ENCODE peak calls at places on chromosome 1, in nine cellular contexts. G is HCT116, C is OCI-LY7, X is neural progenitor cell, E is PC-3, J is hepatocyte, V is MM.1S, S is SK-N-SH, N is GM23338. W is an unnamed sample.

GRCh38 chr1:46301406-46302090 is 1.9 kb downstream of the LRRC41 start:
- DNase-seq in G (no peak), C (no peak), X (peak; percentile 31), E (peak; percentile 42), J (peak; percentile 70), V (no peak), S (peak; percentile 66), N (peak; percentile 54), W (peak; percentile 71)

GRCh38 chr1:229027622-229028182 is 243.2 kb upstream of the RAB4A start:
- DNase-seq in G (no peak), C (peak; percentile 46), X (peak; percentile 94), E (peak; percentile 20), J (peak; percentile 59), V (peak; percentile 65), S (no peak), N (peak; percentile 71), W (peak; percentile 28)

GRCh38 chr1:38183094-38183493 is 136.5 kb upstream of the POU3F1 start:
- DNase-seq in G (no peak), C (no peak), X (peak; percentile 30), E (no peak), J (no peak), V (no peak), S (no peak), N (peak; percentile 31), W (no peak)

GRCh38 chr1:41902125-41902524 is 16.6 kb downstream of the HIVEP3 start:
- DNase-seq in G (no peak), C (no peak), X (no peak), E (peak; percentile 59), J (no peak), V (no peak), S (no peak), N (peak; percentile 30), W (peak; percentile 76)

GRCh38 chr1:168760241-168760640 is 31.2 kb upstream of the DPT start:
- DNase-seq in G (no peak), C (no peak), X (no peak), E (no peak), J (no peak), V (no peak), S (no peak), N (no peak), W (no peak)

GRCh38 chr1:170765712-170766330 is 101.9 kb downstream of the PRRX1 start:
- DNase-seq in G (peak; percentile 21), C (no peak), X (peak; percentile 13), E (peak; percentile 46), J (peak; percentile 25), V (peak; percentile 27), S (no peak), N (peak; percentile 41), W (peak; percentile 70)

GRCh38 chr1:172960019-172960418 is 90.7 kb downstream of the TNFSF18 start:
- DNase-seq in G (no peak), C (no peak), X (no peak), E (no peak), J (no peak), V (no peak), S (no peak), N (no peak), W (peak; percentile 37)

GRCh38 chr1:220702733-220703704 is 12.9 kb downstream of the C1orf115 start:
- DNase-seq in G (no peak), C (no peak), X (no peak), E (no peak), J (no peak), V (no peak), S (no peak), N (no peak), W (no peak)

GRCh38 chr1:211267204-211267857 is 8.2 kb downstream of the RCOR3 start:
- DNase-seq in G (no peak), C (no peak), X (no peak), E (no peak), J (no peak), V (no peak), S (no peak), N (no peak), W (no peak)

GRCh38 chr1:25742316-25742715 is 57.7 kb upstream of the SELENON start:
- DNase-seq in G (no peak), C (no peak), X (no peak), E (no peak), J (no peak), V (no peak), S (no peak), N (no peak), W (no peak)

GRCh38 chr1:41521766-41522165 is 37.3 kb upstream of the EDN2 start:
- DNase-seq in G (no peak), C (no peak), X (peak; percentile 48), E (no peak), J (no peak), V (no peak), S (no peak), N (peak; percentile 46), W (no peak)

GRCh38 chr1:2940178-2940577 is 81.1 kb upstream of the ACTRT2 start:
- DNase-seq in G (no peak), C (no peak), X (no peak), E (no peak), J (no peak), V (no peak), S (no peak), N (no peak), W (no peak)

GRCh38 chr1:11833900-11834299 is 13.7 kb downstream of the NPPA start:
- DNase-seq in G (no peak), C (no peak), X (no peak), E (no peak), J (no peak), V (no peak), S (no peak), N (no peak), W (no peak)

GRCh38 chr1:25486602-25487001 is 55.9 kb downstream of the MACO1 start:
- DNase-seq in G (no peak), C (peak; percentile 15), X (no peak), E (no peak), J (no peak), V (no peak), S (no peak), N (peak; percentile 73), W (peak; percentile 62)

GRCh38 chr1:44333373-44333772 is 21.7 kb downstream of the ERI3 start:
- DNase-seq in G (no peak), C (no peak), X (no peak), E (no peak), J (no peak), V (no peak), S (no peak), N (no peak), W (no peak)

GRCh38 chr1:90823686-90824085 is 106.6 kb upstream of the BARHL2 start:
- DNase-seq in G (no peak), C (no peak), X (no peak), E (no peak), J (no peak), V (no peak), S (no peak), N (no peak), W (no peak)

GRCh38 chr1:161721738-161722343 is 497 bp downstream of the FCRLB start:
- DNase-seq in G (no peak), C (no peak), X (no peak), E (peak; percentile 91), J (no peak), V (no peak), S (no peak), N (no peak), W (peak; percentile 97)

DNA sequence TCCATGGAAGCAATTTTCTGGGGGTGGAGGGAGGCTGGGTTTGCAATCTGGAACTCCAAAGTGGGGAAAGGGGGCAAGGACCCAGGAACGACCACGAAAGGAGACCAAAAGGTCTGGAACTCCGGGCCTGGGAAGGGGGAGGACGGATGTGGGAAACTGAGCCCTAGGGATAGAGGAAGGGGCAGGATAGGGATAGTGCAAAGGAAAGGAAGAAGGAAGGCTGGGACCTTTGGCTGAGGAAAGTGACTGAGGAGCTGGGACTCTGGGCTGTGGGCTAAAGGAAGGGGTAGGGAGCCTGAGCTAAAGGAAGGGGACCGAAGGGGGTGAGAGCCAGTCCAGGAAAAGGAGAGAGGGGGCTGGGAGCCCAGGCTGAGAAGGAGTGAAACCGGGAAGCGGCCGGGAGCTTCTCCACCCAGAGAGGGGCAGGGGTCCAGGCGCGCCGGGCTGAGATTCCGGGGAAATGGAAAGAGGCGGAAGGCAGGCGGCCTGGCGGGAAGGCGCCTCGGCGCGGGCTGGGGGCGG is 395 bp downstream of the SLC9A1 start:
- DNase-seq in G (no peak), C (no peak), X (no peak), E (no peak), J (no peak), V (no peak), S (no peak), N (no peak), W (peak; percentile 26)
- H3K4me2 ChIP-seq in G (peak overlapping the region; percentile 96), C (peak overlapping the region; percentile 79), X (peak overlapping the region; percentile 96), E (peak overlapping the region; percentile 93), J (peak overlapping the region; percentile 92), V (peak overlapping the region; percentile 84), S (peak overlapping the region; percentile 95), N (peak overlapping the region; percentile 97), W (peak overlapping the region; percentile 99)

GRCh38 chr1:19479351-19480120 is 5.8 kb downstream of the CAPZB start:
- DNase-seq in G (no peak), C (no peak), X (no peak), E (no peak), J (no peak), V (no peak), S (no peak), N (no peak), W (no peak)
- H3K4me1 ChIP-seq in G (peaks cover 12% of the 10 kb centered on the region), C (peaks cover 51% of the 10 kb centered on the region), X (peaks cover 39% of the 10 kb centered on the region), E (peaks cover 26% of the 10 kb centered on the region), J (peaks cover 49% of the 10 kb centered on the region), V (peaks cover 14% of the 10 kb centered on the region), S (peaks cover 21% of the 10 kb centered on the region), N (peaks cover 56% of the 10 kb centered on the region), W (peaks cover 47% of the 10 kb centered on the region)

GRCh38 chr1:93625582-93626327 is 55.9 kb downstream of the BCAR3 start:
- DNase-seq in G (no peak), C (no peak), X (no peak), E (peak; percentile 60), J (no peak), V (no peak), S (peak; percentile 48), N (no peak), W (peak; percentile 89)
- TF ChIP-seq EZH2phosphoT487 in G (no peak), C (no peak), X (no peak), E (no peak), J (no peak), V (no peak), S (no peak), N (no peak), W (no peak)

DNA sequence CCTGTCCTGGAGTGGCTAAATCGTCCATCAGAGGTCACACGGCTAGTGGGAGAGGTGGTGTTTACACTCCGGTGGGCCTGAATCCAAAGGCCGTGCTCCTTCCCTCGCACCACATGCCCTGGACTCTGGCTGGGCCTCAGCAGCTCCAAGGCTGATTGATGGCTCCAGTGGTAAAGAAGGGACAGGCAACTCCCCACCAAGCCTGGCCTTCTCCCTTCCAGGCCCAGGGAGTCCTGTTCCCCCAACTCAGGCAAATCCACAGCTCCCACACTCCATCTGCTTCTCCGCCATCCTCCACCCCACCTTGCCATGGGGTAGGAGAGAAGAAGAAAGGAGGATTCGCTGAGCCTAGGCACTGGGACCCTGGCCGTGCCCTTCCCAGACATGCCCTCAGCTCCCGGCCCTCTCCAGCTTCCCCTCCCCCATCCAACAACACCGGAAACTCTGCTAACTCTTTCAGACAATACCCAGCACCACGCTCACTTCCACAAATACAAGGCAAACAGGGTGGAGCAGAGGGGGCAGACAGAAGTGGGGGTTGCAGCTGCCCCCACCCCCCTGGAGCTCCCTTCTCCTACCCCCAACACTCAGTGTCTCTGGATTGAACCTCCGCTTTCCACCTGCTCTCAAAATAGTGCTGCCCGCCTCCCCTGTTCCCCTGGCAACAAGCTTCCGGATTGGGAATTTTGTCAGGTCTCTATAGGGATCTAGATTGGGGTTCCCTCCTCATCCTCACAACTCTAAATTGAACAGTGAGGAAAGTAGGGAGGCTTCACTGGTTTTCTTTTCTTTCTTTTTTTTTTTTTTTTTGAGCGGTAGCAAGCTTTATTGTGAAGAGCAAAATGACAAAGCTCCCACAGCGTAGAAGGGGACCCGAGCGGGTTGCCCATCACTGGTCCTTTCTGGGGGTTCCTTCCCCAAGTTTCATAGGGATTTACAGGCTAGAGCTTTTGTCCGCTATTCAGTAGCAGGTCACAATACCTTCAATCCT is 10.6 kb downstream of the ARHGEF2 start:
- DNase-seq in G (no peak), C (no peak), X (no peak), E (no peak), J (no peak), V (no peak), S (peak; percentile 17), N (peak; percentile 69), W (no peak)
- H3K4me2 ChIP-seq in G (no peak overlapping the region), C (no peak overlapping the region), X (peak overlapping the region; percentile 64), E (no peak overlapping the region), J (no peak overlapping the region), V (no peak overlapping the region), S (no peak overlapping the region), N (peak overlapping the region; percentile 75), W (no peak overlapping the region)

W was measured in GM23248.